ENCODE peak calls at places on chromosomes 11 and 22, in seven cellular contexts. N is SK-N-SH, I is H1, E is K562, L is HCT116, U is GM12878, Z is HepG2. F is an unnamed sample.

GRCh38 chr11:36023922-36024321 is 80.1 kb downstream of the LDLRAD3 start:
- DNase-seq in N (no peak), I (no peak), E (no peak), L (no peak), U (no peak), Z (no peak), F (no peak)

GRCh38 chr11:45669146-45669545 is 3.7 kb upstream of the CHST1 start:
- DNase-seq in N (no peak), I (no peak), E (no peak), L (no peak), U (no peak), Z (no peak), F (no peak)

GRCh38 chr11:93361435-93361834 is 30.9 kb downstream of the DEUP1 start:
- DNase-seq in N (no peak), I (no peak), E (no peak), L (no peak), U (no peak), Z (no peak), F (no peak)

GRCh38 chr11:64181506-64182411 is 4.2 kb upstream of the STIP1 start:
- DNase-seq in N (peak), I (peak), E (peak), L (peak), U (no peak), Z (peak), F (peak)

GRCh38 chr11:62996271-62996670 is 11.5 kb upstream of the SLC22A6 start:
- DNase-seq in N (no peak), I (no peak), E (no peak), L (no peak), U (no peak), Z (no peak), F (no peak)

GRCh38 chr11:45205978-45206377 is 59.5 kb downstream of the PRDM11 start:
- DNase-seq in N (no peak), I (no peak), E (no peak), L (no peak), U (no peak), Z (no peak), F (no peak)

GRCh38 chr11:27139742-27140141 is 99.1 kb downstream of the BBOX1 start:
- DNase-seq in N (peak), I (no peak), E (no peak), L (no peak), U (no peak), Z (no peak), F (no peak)

GRCh38 chr11:62516736-62517371 is 29.8 kb downstream of the AHNAK start:
- DNase-seq in N (no peak), I (no peak), E (no peak), L (no peak), U (no peak), Z (no peak), F (no peak)

GRCh38 chr11:17145972-17146371 is 61.8 kb downstream of the PIK3C2A start:
- DNase-seq in N (no peak), I (no peak), E (no peak), L (no peak), U (no peak), Z (no peak), F (no peak)

GRCh38 chr11:66119348-66120133 is 49.5 kb downstream of the PACS1 start:
- DNase-seq in N (peak), I (no peak), E (no peak), L (peak), U (no peak), Z (peak), F (no peak)

GRCh38 chr11:94325681-94326080 is 21.3 kb downstream of the IZUMO1R start:
- DNase-seq in N (peak), I (peak), E (peak), L (peak), U (peak), Z (peak), F (no peak)

GRCh38 chr11:109302591-109303334 is 119.2 kb upstream of the C11orf87 start:
- DNase-seq in N (no peak), I (no peak), E (no peak), L (no peak), U (no peak), Z (no peak), F (no peak)

GRCh38 chr22:28750471-28750881 is 8.6 kb downstream of the HSCB start:
- DNase-seq in N (no peak), I (no peak), E (no peak), L (no peak), U (no peak), Z (no peak), F (no peak)

GRCh38 chr11:1108246-1108900 is 33.7 kb downstream of the MUC2 start:
- DNase-seq in N (no peak), I (no peak), E (no peak), L (no peak), U (no peak), Z (no peak), F (no peak)

GRCh38 chr11:11670582-11670981 is 48.8 kb upstream of the GALNT18 start:
- DNase-seq in N (no peak), I (no peak), E (no peak), L (no peak), U (no peak), Z (no peak), F (no peak)

GRCh38 chr11:46890665-46891064 is 27.7 kb downstream of the LRP4 start:
- DNase-seq in N (no peak), I (no peak), E (no peak), L (no peak), U (no peak), Z (no peak), F (no peak)

GRCh38 chr11:11141019-11141418 is 212.0 kb downstream of the CSNK2A3 start:
- DNase-seq in N (no peak), I (no peak), E (no peak), L (no peak), U (no peak), Z (no peak), F (no peak)

GRCh38 chr11:69541501-69542313 is 60.2 kb downstream of the LINC01488 start:
- DNase-seq in N (no peak), I (no peak), E (no peak), L (no peak), U (no peak), Z (peak), F (no peak)

GRCh38 chr22:23883658-23884057 is 10.5 kb upstream of the MIF start:
- DNase-seq in N (no peak), I (no peak), E (no peak), L (no peak), U (no peak), Z (no peak), F (no peak)

GRCh38 chr11:124277809-124278208 is 21.6 kb downstream of the OR8G5 start:
- DNase-seq in N (no peak), I (no peak), E (no peak), L (no peak), U (no peak), Z (no peak), F (no peak)

GRCh38 chr11:33885338-33886005 is 6.4 kb downstream of the LMO2 start:
- DNase-seq in N (no peak), I (no peak), E (peak), L (no peak), U (no peak), Z (no peak), F (no peak)

GRCh38 chr11:24697722-24698121 is 200.9 kb downstream of the LUZP2 start:
- DNase-seq in N (no peak), I (no peak), E (no peak), L (no peak), U (no peak), Z (no peak), F (no peak)

GRCh38 chr11:71244116-71244815 is 8.1 kb downstream of the SHANK2 start:
- DNase-seq in N (peak), I (no peak), E (no peak), L (no peak), U (no peak), Z (no peak), F (no peak)

GRCh38 chr11:29260939-29261705 is 755.7 kb downstream of the KCNA4 start:
- DNase-seq in N (no peak), I (no peak), E (no peak), L (peak), U (no peak), Z (peak), F (no peak)

GRCh38 chr11:88538088-88538487 is 200.6 kb upstream of the CTSC start:
- DNase-seq in N (no peak), I (no peak), E (no peak), L (no peak), U (no peak), Z (no peak), F (no peak)

GRCh38 chr11:18804621-18805020 is 13.0 kb upstream of the PTPN5 start:
- DNase-seq in N (no peak), I (no peak), E (no peak), L (no peak), U (no peak), Z (no peak), F (no peak)

GRCh38 chr11:111097191-111097590 is 148.3 kb upstream of the POU2AF2 start:
- DNase-seq in N (no peak), I (no peak), E (no peak), L (peak), U (no peak), Z (peak), F (peak)

GRCh38 chr22:36110306-36110791 is 50.2 kb downstream of the APOL3 start:
- DNase-seq in N (no peak), I (no peak), E (no peak), L (no peak), U (no peak), Z (no peak), F (no peak)

GRCh38 chr11:45805305-45806071 is 539 bp downstream of the SLC35C1 start:
- DNase-seq in N (no peak), I (no peak), E (peak), L (no peak), U (no peak), Z (peak), F (peak)

GRCh38 chr22:48347311-48347710 is 1480.4 kb downstream of the BRD1 start:
- DNase-seq in N (no peak), I (no peak), E (no peak), L (no peak), U (no peak), Z (no peak), F (no peak)

GRCh38 chr22:26958378-26958777 is 301.0 kb downstream of the MIAT start:
- DNase-seq in N (no peak), I (no peak), E (no peak), L (no peak), U (no peak), Z (no peak), F (no peak)
- TF ChIP-seq JUND in N (no peak), I (no peak), E (no peak), L (no peak), U (no peak), Z (no peak), F (no peak)

DNA sequence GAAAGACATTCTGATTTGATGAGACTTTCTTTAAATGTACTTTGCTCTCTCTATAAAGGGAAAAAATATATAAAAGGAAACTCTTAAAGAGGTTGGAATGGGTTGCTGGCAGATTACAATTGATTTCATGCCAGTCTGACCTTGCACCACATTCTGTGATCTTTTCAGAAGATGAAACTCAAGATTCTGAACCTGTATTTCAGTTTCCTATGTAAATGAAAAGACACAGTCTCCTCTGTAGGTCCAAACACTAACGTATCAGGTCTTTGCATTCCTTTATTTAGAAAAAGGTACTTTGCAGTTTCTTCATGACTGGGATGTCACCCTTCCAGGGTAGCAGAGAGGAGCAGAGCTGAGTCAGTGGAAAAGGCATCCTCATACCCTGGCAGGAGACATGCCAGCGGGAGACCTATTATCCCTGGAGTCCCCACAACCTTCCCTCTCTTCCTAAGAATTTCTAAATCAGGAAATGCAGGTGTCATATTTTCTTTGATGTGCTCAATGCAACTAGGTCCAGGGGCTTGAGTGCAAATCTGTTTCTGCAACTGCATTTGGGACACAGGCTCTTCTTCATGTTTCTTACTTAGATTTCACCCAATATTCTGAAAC is 282.6 kb downstream of the CADM1 start:
- DNase-seq in N (no peak), I (no peak), E (no peak), L (no peak), U (peak), Z (no peak), F (no peak)
- TF ChIP-seq JUND in N (no peak), I (no peak), E (no peak), L (no peak), U (no peak), Z (no peak), F (no peak)

DNA sequence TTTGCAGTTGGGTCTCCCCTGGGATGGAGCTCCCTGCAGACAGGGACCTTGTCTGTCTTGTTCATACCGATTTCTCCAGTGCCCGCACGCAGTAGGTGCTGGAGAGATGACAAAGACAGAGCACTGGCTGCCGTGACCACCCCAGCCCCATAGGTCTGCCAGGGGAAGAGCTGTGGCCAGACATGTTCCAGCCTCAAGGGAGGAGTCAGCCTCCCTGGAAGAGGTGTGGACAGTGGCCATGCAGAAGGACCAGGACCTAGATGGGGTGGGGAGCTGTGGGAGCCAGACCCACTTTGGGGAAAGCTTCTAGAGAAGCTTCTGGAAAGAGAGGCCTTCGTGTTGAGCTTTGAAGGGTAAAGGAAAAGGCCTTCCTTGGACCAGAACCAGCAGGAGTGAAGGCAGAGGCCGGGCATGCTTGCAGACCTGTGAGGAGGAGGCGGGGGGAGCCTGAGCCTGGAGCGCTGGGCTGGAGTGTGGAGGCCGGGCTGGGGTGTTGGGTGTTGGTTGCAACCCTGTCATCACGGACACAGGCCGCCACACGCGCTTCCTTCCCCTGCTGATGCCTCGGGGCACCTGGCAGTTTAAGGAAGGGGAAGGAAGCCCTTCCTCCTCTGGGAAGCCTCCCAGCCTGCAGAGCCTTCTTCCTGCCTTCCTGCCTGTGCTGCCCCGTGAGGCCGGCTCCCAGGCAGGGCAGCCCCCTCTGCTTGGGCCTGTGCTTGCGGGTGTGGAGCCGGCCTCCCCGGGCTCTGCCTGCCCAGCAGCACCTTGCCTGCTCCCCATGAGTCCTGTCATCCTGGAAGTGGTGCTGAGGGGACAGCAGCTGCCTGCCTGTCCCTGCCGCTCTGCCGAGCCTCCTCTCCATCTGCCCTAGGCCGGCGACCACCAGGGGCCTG is 12.3 kb downstream of the RELT start:
- DNase-seq in N (no peak), I (no peak), E (no peak), L (no peak), U (no peak), Z (no peak), F (no peak)
- TF ChIP-seq JUND in N (no peak), I (no peak), E (no peak), L (no peak), U (no peak), Z (no peak), F (no peak)

DNA sequence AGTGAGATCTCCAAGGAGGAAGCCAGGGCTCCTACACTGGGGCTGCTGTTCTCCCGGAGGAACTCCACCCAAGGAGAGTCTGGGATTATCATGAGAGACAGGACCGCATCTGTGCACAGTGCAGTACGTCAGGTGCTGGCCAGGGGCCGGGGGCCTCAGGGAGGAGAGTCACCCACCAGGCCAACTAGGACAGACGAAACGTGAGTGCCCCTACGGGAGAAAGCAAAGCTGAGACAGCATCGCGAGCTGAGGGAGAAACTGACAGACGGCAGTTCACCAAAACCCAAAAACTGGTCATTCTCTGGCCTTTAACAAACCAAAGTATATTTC is 273.4 kb downstream of the BRD1 start:
- DNase-seq in N (no peak), I (no peak), E (no peak), L (no peak), U (no peak), Z (no peak), F (no peak)
- TF ChIP-seq JUND in N (no peak), I (no peak), E (no peak), L (no peak), U (no peak), Z (no peak), F (no peak)

GRCh38 chr11:12815931-12816494 is 141.8 kb downstream of the TEAD1 start:
- DNase-seq in N (no peak), I (no peak), E (no peak), L (no peak), U (no peak), Z (no peak), F (no peak)
- TF ChIP-seq JUND in N (no peak), I (no peak), E (no peak), L (no peak), U (no peak), Z (no peak), F (no peak)

DNA sequence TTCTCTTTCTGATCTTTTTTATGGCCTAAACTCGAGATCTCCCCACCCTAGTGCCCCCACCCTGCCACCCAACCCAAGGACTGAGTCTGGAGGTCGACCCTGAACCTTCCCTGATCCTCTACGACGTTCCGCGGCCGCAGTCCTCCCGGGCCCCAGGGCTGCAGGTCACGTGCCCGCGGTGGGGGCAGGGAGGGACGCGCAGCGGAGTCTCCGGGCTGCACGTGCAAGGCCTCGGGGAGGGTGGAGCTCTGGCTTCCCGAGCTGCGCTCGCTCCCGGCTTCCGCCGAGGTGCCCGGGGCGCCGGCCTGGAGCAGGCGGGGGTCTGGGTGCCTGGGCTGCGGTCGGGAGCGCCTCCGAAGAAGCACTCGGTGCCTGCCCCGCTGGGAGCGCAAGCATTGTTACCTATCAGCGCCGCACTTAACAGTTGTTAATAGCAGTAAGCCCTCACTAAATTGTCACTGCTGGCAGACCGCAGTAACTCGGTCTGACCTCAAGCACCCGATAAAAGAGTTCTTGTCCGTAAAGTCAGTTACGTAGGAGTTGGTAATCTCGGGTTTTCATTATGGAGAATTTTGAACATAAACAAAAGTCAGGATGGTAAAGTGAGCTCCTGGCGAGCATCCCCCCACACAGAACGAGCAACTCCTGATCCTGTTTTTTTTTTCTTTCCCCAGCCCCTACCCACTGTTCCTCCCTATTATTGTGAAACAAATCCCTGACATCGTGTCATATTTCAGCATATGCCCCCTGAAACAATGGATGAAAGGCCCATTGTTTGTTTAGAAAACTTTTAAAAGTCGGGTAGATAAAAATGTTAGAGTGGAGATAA is 69.7 kb upstream of the EP300 start:
- DNase-seq in N (peak), I (peak), E (peak), L (peak), U (peak), Z (peak), F (peak)
- TF ChIP-seq JUND in N (no peak), I (no peak), E (no peak), L (no peak), U (no peak), Z (peak), F (no peak)

DNA sequence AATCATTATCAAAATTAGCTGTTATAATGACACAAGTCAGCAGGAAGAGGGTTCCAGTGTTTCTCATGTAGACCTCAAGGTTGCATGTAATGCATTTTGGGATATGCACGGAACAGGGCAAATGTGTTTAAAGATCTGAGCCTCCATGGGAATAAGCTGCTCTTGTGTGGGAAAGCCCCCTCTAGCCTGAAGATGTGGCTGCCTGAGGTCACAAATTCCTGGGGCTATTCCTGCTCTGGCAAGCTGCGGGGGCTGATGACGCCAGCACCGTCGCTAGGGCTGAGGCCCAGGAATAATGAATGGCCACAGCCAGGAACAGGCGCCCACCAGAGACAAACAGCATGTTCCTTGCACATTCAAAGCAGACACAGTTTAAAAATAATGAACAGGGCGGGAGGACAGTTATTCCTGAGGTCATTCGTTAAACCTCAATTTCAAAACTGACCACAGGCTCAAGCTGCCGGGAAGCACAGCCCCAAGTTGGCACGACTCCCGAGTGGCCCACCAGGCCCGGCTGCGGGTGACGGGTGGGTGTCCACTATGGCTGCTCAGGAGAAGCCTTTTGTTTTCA is 11.7 kb downstream of the OSBPL5 start:
- DNase-seq in N (no peak), I (no peak), E (no peak), L (no peak), U (no peak), Z (no peak), F (no peak)
- TF ChIP-seq JUND in N (no peak), I (no peak), E (no peak), L (no peak), U (no peak), Z (no peak), F (no peak)

GRCh38 chr11:8233691-8234424 is 29.8 kb downstream of the LMO1 start:
- DNase-seq in N (peak), I (no peak), E (no peak), L (no peak), U (no peak), Z (no peak), F (no peak)
- TF ChIP-seq JUND in N (no peak), I (no peak), E (no peak), L (no peak), U (no peak), Z (no peak), F (no peak)